ENCODE peak calls at places on chromosomes 3 and 15, in five cellular contexts. One of them, this sample, is unnamed.

GRCh38 chr3:43171770-43172169 is 65.9 kb upstream of the POMGNT2 start:
- DNase-seq in PC-9: no peak
- DNase-seq in endothelial cell of umbilical vein: no peak
- DNase-seq in GM23338: no peak
- DNase-seq in IMR-90: no peak
- DNase-seq in this sample: no peak

GRCh38 chr3:123229145-123229544 is 27.4 kb downstream of the SEC22A start:
- DNase-seq in PC-9: no peak
- DNase-seq in endothelial cell of umbilical vein: peak; percentile 12
- DNase-seq in GM23338: no peak
- DNase-seq in IMR-90: peak; percentile 2
- DNase-seq in this sample: peak; percentile 0

GRCh38 chr3:122052968-122053367 is 2.2 kb upstream of the CD86 start:
- DNase-seq in PC-9: no peak
- DNase-seq in endothelial cell of umbilical vein: no peak
- DNase-seq in GM23338: no peak
- DNase-seq in IMR-90: no peak
- DNase-seq in this sample: no peak

GRCh38 chr15:60217161-60217560 is 180.6 kb downstream of the ANXA2 start:
- DNase-seq in PC-9: no peak
- DNase-seq in endothelial cell of umbilical vein: no peak
- DNase-seq in GM23338: no peak
- DNase-seq in IMR-90: no peak
- DNase-seq in this sample: no peak

GRCh38 chr3:42704136-42704841 is 1.7 kb upstream of the HHATL start:
- DNase-seq in PC-9: no peak
- DNase-seq in endothelial cell of umbilical vein: no peak
- DNase-seq in GM23338: no peak
- DNase-seq in IMR-90: no peak
- DNase-seq in this sample: no peak

GRCh38 chr3:164208026-164208425 is 870.3 kb downstream of the SI start:
- DNase-seq in PC-9: no peak
- DNase-seq in endothelial cell of umbilical vein: no peak
- DNase-seq in GM23338: no peak
- DNase-seq in IMR-90: no peak
- DNase-seq in this sample: no peak

GRCh38 chr3:86239956-86240355 is 751.0 kb downstream of the VGLL3 start:
- DNase-seq in PC-9: no peak
- DNase-seq in endothelial cell of umbilical vein: no peak
- DNase-seq in GM23338: no peak
- DNase-seq in IMR-90: no peak
- DNase-seq in this sample: no peak

GRCh38 chr3:116618138-116618537 is 91.4 kb upstream of the TUSC7 start:
- DNase-seq in PC-9: no peak
- DNase-seq in endothelial cell of umbilical vein: no peak
- DNase-seq in GM23338: no peak
- DNase-seq in IMR-90: no peak
- DNase-seq in this sample: no peak

GRCh38 chr3:109532257-109533216 is 195.2 kb upstream of the DPPA4 start:
- DNase-seq in PC-9: peak; percentile 71
- DNase-seq in endothelial cell of umbilical vein: no peak
- DNase-seq in GM23338: peak; percentile 85
- DNase-seq in IMR-90: peak; percentile 83
- DNase-seq in this sample: peak; percentile 3

GRCh38 chr3:101131767-101132166 is 138.5 kb upstream of the ABI3BP start:
- DNase-seq in PC-9: no peak
- DNase-seq in endothelial cell of umbilical vein: no peak
- DNase-seq in GM23338: peak; percentile 47
- DNase-seq in IMR-90: no peak
- DNase-seq in this sample: no peak
- TF ChIP-seq CTCF in PC-9: peak; percentile 32
- TF ChIP-seq CTCF in endothelial cell of umbilical vein: no peak
- TF ChIP-seq CTCF in GM23338: peak; percentile 46
- TF ChIP-seq CTCF in IMR-90: no peak
- TF ChIP-seq CTCF in this sample: no peak

DNA sequence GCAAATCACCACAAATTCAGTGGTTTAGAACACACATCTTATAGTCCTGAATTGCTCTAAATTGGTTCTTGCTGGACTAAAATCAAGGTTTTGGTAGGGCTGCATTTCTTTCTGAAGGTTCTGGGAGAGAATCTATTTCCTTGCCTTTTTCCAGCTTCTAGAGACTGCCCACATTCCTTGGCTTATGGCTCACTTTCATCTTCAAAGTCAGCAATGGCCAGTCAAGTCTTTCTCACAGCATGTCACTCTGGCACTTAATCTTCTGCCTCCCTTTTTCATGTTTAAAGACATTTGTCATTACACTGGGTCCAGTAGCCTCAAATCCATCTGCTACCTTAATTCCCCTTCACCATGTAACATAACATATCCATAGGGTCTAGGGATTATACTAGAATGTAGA is 149.0 kb downstream of the NEK10 start:
- DNase-seq in PC-9: no peak
- DNase-seq in endothelial cell of umbilical vein: no peak
- DNase-seq in GM23338: peak; percentile 8
- DNase-seq in IMR-90: no peak
- DNase-seq in this sample: no peak
- H3K4me2 ChIP-seq in PC-9: no peak overlapping the region
- H3K4me2 ChIP-seq in endothelial cell of umbilical vein: no peak overlapping the region
- H3K4me2 ChIP-seq in GM23338: no peak overlapping the region
- H3K4me2 ChIP-seq in IMR-90: no peak overlapping the region
- H3K4me2 ChIP-seq in this sample: no peak overlapping the region

GRCh38 chr15:25345943-25346342 is 92.9 kb downstream of the UBE3A start:
- DNase-seq in PC-9: no peak
- DNase-seq in endothelial cell of umbilical vein: peak; percentile 14
- DNase-seq in GM23338: peak; percentile 61
- DNase-seq in IMR-90: peak; percentile 4
- DNase-seq in this sample: no peak
- TF ChIP-seq CTCF in PC-9: no peak
- TF ChIP-seq CTCF in endothelial cell of umbilical vein: peak; percentile 21
- TF ChIP-seq CTCF in GM23338: peak; percentile 63
- TF ChIP-seq CTCF in IMR-90: no peak
- TF ChIP-seq CTCF in this sample: no peak

GRCh38 chr15:47588968-47589367 is 128.3 kb upstream of the SEMA6D start:
- DNase-seq in PC-9: no peak
- DNase-seq in endothelial cell of umbilical vein: no peak
- DNase-seq in GM23338: peak; percentile 17
- DNase-seq in IMR-90: no peak
- DNase-seq in this sample: no peak

GRCh38 chr15:47582283-47582682 is 135.0 kb upstream of the SEMA6D start:
- DNase-seq in PC-9: no peak
- DNase-seq in endothelial cell of umbilical vein: no peak
- DNase-seq in GM23338: peak; percentile 55
- DNase-seq in IMR-90: no peak
- DNase-seq in this sample: no peak

GRCh38 chr15:47586653-47587224 is 130.6 kb upstream of the SEMA6D start:
- DNase-seq in PC-9: no peak
- DNase-seq in endothelial cell of umbilical vein: no peak
- DNase-seq in GM23338: no peak
- DNase-seq in IMR-90: no peak
- DNase-seq in this sample: no peak

GRCh38 chr15:47587938-47588817 is 129.1 kb upstream of the SEMA6D start:
- DNase-seq in PC-9: no peak
- DNase-seq in endothelial cell of umbilical vein: no peak
- DNase-seq in GM23338: no peak
- DNase-seq in IMR-90: no peak
- DNase-seq in this sample: no peak
- H3K4me2 ChIP-seq in PC-9: no peak overlapping the region
- H3K4me2 ChIP-seq in endothelial cell of umbilical vein: no peak overlapping the region
- H3K4me2 ChIP-seq in GM23338: no peak overlapping the region
- H3K4me2 ChIP-seq in IMR-90: no peak overlapping the region
- H3K4me2 ChIP-seq in this sample: no peak overlapping the region

GRCh38 chr3:4350789-4351163 is 47.6 kb downstream of the SETMAR start:
- DNase-seq in PC-9: peak; percentile 10
- DNase-seq in endothelial cell of umbilical vein: no peak
- DNase-seq in GM23338: peak; percentile 67
- DNase-seq in IMR-90: peak; percentile 69
- DNase-seq in this sample: peak; percentile 87
- TF ChIP-seq CTCF in PC-9: peak; percentile 80
- TF ChIP-seq CTCF in endothelial cell of umbilical vein: peak; percentile 48
- TF ChIP-seq CTCF in GM23338: peak; percentile 79
- TF ChIP-seq CTCF in IMR-90: peak; percentile 80
- TF ChIP-seq CTCF in this sample: peak; percentile 77

DNA sequence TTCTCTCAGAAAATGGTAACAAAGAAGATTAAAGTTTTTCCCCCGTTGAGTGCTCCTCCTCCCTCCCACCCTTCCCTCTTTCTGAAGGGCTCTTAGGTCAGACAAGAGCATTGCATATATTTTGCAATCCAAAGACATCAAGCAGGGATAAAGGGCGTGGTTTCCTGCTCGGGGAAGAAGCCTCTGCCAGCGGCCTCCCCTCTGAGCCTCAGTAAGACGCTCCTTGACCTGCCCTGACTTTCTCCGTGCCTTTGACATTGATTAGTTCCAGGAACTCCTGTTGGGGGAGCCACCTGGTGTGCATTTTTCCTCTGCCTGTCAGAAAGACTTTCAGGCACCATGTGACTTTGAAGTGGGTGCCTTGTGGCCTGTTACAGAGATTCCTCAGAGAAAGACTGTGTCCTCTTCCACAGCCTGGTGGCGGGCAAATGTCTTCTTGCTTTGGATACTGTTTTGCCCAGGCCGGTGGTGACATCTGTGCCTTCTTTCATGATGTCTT is 87.2 kb upstream of the TBL1XR1 start:
- DNase-seq in PC-9: no peak
- DNase-seq in endothelial cell of umbilical vein: no peak
- DNase-seq in GM23338: peak; percentile 89
- DNase-seq in IMR-90: peak; percentile 49
- DNase-seq in this sample: peak; percentile 72
- H3K4me2 ChIP-seq in PC-9: peak overlapping the region; percentile 6
- H3K4me2 ChIP-seq in endothelial cell of umbilical vein: no peak overlapping the region
- H3K4me2 ChIP-seq in GM23338: no peak overlapping the region
- H3K4me2 ChIP-seq in IMR-90: peak overlapping the region; percentile 25
- H3K4me2 ChIP-seq in this sample: peak overlapping the region; percentile 30

GRCh38 chr15:40565333-40566238 is 744 bp upstream of the CCDC32 start:
- DNase-seq in PC-9: no peak
- DNase-seq in endothelial cell of umbilical vein: no peak
- DNase-seq in GM23338: no peak
- DNase-seq in IMR-90: no peak
- DNase-seq in this sample: no peak

GRCh38 chr15:40564591-40565332 is at the start of gene CCDC32:
- DNase-seq in PC-9: peak; percentile 96
- DNase-seq in endothelial cell of umbilical vein: peak; percentile 99
- DNase-seq in GM23338: peak; percentile 100
- DNase-seq in IMR-90: peak; percentile 98
- DNase-seq in this sample: peak; percentile 96

GRCh38 chr15:40562691-40563090 is 2.2 kb downstream of the CCDC32 start:
- DNase-seq in PC-9: no peak
- DNase-seq in endothelial cell of umbilical vein: no peak
- DNase-seq in GM23338: no peak
- DNase-seq in IMR-90: no peak
- DNase-seq in this sample: no peak

GRCh38 chr15:40569139-40569953 is at the start of gene RPUSD2:
- DNase-seq in PC-9: peak; percentile 85
- DNase-seq in endothelial cell of umbilical vein: peak; percentile 92
- DNase-seq in GM23338: peak; percentile 98
- DNase-seq in IMR-90: peak; percentile 89
- DNase-seq in this sample: peak; percentile 97

DNA sequence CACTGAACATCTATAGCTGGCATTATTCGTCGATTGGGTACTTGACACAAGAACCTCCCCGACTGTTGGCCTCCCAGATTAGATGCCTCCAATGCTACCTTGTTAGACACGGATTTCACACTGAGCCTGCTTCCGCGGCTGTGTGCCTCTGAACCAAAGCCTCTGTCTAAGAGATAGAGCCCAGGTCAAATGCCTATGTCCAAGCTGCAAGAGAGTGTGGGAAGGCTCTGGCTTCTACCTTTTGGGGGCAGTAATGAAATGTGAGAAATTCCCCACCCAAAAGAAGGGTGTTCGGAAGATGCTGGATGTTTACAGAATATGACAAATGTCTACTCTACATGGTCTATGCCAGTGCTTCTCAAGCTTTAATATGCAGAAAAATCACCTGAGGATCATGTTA is 2.0 kb upstream of the RPUSD2 start:
- DNase-seq in PC-9: no peak
- DNase-seq in endothelial cell of umbilical vein: peak; percentile 13
- DNase-seq in GM23338: peak; percentile 68
- DNase-seq in IMR-90: no peak
- DNase-seq in this sample: peak; percentile 58
- TF ChIP-seq CTCF in PC-9: no peak
- TF ChIP-seq CTCF in endothelial cell of umbilical vein: peak; percentile 23
- TF ChIP-seq CTCF in GM23338: peak; percentile 69
- TF ChIP-seq CTCF in IMR-90: peak; percentile 14
- TF ChIP-seq CTCF in this sample: peak; percentile 72

GRCh38 chr3:73608805-73609641 is 15.7 kb downstream of the PDZRN3 start:
- DNase-seq in PC-9: no peak
- DNase-seq in endothelial cell of umbilical vein: no peak
- DNase-seq in GM23338: no peak
- DNase-seq in IMR-90: no peak
- DNase-seq in this sample: no peak
- H3K4me2 ChIP-seq in PC-9: no peak overlapping the region
- H3K4me2 ChIP-seq in endothelial cell of umbilical vein: no peak overlapping the region
- H3K4me2 ChIP-seq in GM23338: no peak overlapping the region
- H3K4me2 ChIP-seq in IMR-90: no peak overlapping the region
- H3K4me2 ChIP-seq in this sample: no peak overlapping the region